ENCODE peak calls at places on chromosomes 7 and 10, in five cellular contexts. U is PC-9, M is GM12864, X is H7, J is GM23248. C is an unnamed sample.

GRCh38 chr10:77204171-77204570 is 433.4 kb downstream of the KCNMA1 start:
- DNase-seq in J (no peak), X (no peak), M (no peak), U (no peak), C (no peak)

GRCh38 chr10:104614245-104614831 is 26.8 kb upstream of the SORCS3 start:
- DNase-seq in X (peak), U (no peak), J (peak), M (no peak), C (peak)

GRCh38 chr7:132518102-132518838 is 58.0 kb downstream of the PLXNA4 start:
- DNase-seq in J (peak), U (no peak), X (peak), M (no peak), C (peak)

GRCh38 chr7:74097937-74098614 is 14.5 kb downstream of the LIMK1 start:
- DNase-seq in M (no peak), X (peak), J (peak), U (no peak), C (peak)

GRCh38 chr7:108030536-108030935 is 27.6 kb upstream of the LAMB1 start:
- DNase-seq in J (peak), U (no peak), M (no peak), X (no peak), C (no peak)

GRCh38 chr7:5635461-5636445 is 145.7 kb downstream of the RNF216 start:
- DNase-seq in M (no peak), X (no peak), J (peak), U (no peak), C (no peak)

GRCh38 chr7:37067961-37068536 is 343.8 kb upstream of the AOAH start:
- DNase-seq in U (no peak), J (no peak), M (no peak), X (no peak), C (no peak)

GRCh38 chr7:101631224-101631714 is 2.2 kb upstream of the MYL10 start:
- DNase-seq in X (no peak), J (no peak), M (no peak), U (peak), C (peak)

GRCh38 chr7:122886357-122887081 is at the start of gene CADPS2:
- DNase-seq in M (peak), U (peak), J (peak), X (peak), C (peak)

GRCh38 chr7:100745184-100745583 is 11.8 kb downstream of the ZAN start:
- DNase-seq in J (peak), M (no peak), U (no peak), X (peak), C (no peak)

GRCh38 chr10:93451244-93451947 is 30.7 kb downstream of the MYOF start:
- DNase-seq in U (no peak), M (no peak), J (no peak), X (no peak), C (no peak)

GRCh38 chr10:73161079-73161478 is 6.7 kb downstream of the ECD start:
- DNase-seq in J (no peak), U (no peak), M (no peak), X (no peak), C (no peak)

GRCh38 chr7:87517136-87517805 is 41.8 kb upstream of the ABCB4 start:
- DNase-seq in U (no peak), X (no peak), M (no peak), J (peak), C (no peak)

GRCh38 chr7:141288626-141289025 is 214.8 kb downstream of the TMEM178B start:
- DNase-seq in X (no peak), M (no peak), U (no peak), J (no peak), C (no peak)

GRCh38 chr10:73991846-73992245 is 6.1 kb upstream of the VCL start:
- DNase-seq in U (no peak), X (no peak), J (no peak), M (peak), C (no peak)

GRCh38 chr10:31929986-31930675 is 1.5 kb upstream of the ARHGAP12 start:
- DNase-seq in U (no peak), J (peak), X (no peak), M (no peak), C (no peak)

GRCh38 chr10:42866115-42866995 is 83.8 kb downstream of the BMS1 start:
- DNase-seq in X (peak), M (no peak), U (peak), J (peak), C (peak)

GRCh38 chr10:77417359-77417758 is 220.2 kb downstream of the KCNMA1 start:
- DNase-seq in M (no peak), U (no peak), X (no peak), J (no peak), C (peak)

GRCh38 chr10:60444494-60445064 is 54.9 kb upstream of the ANK3 start:
- DNase-seq in X (no peak), U (no peak), M (no peak), J (peak), C (peak)

GRCh38 chr10:120019568-120019967 is 127.0 kb downstream of the SEC23IP start:
- DNase-seq in X (no peak), U (no peak), J (no peak), M (no peak), C (no peak)

GRCh38 chr10:99870051-99870730 is 87.8 kb downstream of the ABCC2 start:
- DNase-seq in U (no peak), M (no peak), J (peak), X (no peak), C (no peak)
- H3K4me3 ChIP-seq in U (no peak), M (no peak), J (no peak), X (no peak), C (no peak)

GRCh38 chr10:131691481-131692090 is 209.2 kb upstream of the PPP2R2D start:
- DNase-seq in J (no peak), U (no peak), X (no peak), M (no peak), C (no peak)
- H3K4me3 ChIP-seq in J (no peak), U (no peak), X (no peak), M (no peak), C (no peak)

GRCh38 chr7:135853008-135853407 is 104.4 kb upstream of the FAM180A start:
- DNase-seq in M (no peak), J (no peak), U (no peak), X (no peak), C (no peak)
- H3K4me3 ChIP-seq in M (no peak), J (no peak), U (no peak), X (no peak), C (no peak)

GRCh38 chr10:97333351-97333600 is 1.3 kb downstream of the FRAT2 start:
- DNase-seq in U (no peak), M (no peak), X (peak), J (peak), C (no peak)

GRCh38 chr10:97332586-97333350 is 1.8 kb downstream of the FRAT2 start:
- DNase-seq in J (peak), X (peak), M (no peak), U (peak), C (peak)

GRCh38 chr10:97333601-97334369 is 744 bp downstream of the FRAT2 start:
- DNase-seq in J (peak), U (no peak), M (no peak), X (peak), C (peak)

GRCh38 chr10:97328646-97329453 is 5.7 kb downstream of the FRAT2 start:
- DNase-seq in J (no peak), M (no peak), U (peak), X (peak), C (no peak)

DNA sequence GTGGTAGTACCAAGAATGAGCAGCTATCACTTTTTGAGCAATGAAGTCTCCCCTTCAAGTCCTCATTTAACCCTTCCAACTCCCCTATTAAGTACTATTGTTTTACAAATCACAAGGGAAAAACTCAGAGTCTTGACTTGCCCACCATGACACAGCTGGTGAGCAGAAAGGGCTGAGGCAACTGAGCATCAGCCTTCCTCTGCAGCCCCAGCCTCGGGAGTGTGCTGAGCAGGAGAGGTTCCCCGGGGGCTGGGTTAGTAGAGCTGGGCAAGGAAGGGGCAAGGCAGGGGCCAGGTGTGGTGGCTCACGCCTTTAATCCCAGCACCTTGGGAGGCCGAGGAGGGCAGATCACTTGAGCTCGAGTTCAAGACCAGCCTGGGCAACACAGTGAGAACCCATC is 3.2 kb downstream of the FRAT2 start:
- DNase-seq in U (no peak), X (peak), M (no peak), J (no peak), C (no peak)
- H3K4me3 ChIP-seq in U (no peak), X (peak), M (no peak), J (peak), C (no peak)

GRCh38 chr7:117478796-117479479 is 887 bp upstream of the CFTR start:
- DNase-seq in M (no peak), J (no peak), X (peak), U (no peak), C (no peak)

GRCh38 chr7:117484988-117485655 is 5.3 kb downstream of the CFTR start:
- DNase-seq in M (no peak), U (no peak), X (no peak), J (no peak), C (no peak)

GRCh38 chr7:117479480-117480224 is at the start of gene CFTR:
- DNase-seq in U (no peak), X (peak), J (no peak), M (no peak), C (no peak)

GRCh38 chr7:117480978-117481377 is 1.2 kb downstream of the CFTR start:
- DNase-seq in M (no peak), X (peak), U (no peak), J (no peak), C (no peak)
- H3K4me3 ChIP-seq in M (no peak), X (no peak), U (no peak), J (no peak), C (no peak)

DNA sequence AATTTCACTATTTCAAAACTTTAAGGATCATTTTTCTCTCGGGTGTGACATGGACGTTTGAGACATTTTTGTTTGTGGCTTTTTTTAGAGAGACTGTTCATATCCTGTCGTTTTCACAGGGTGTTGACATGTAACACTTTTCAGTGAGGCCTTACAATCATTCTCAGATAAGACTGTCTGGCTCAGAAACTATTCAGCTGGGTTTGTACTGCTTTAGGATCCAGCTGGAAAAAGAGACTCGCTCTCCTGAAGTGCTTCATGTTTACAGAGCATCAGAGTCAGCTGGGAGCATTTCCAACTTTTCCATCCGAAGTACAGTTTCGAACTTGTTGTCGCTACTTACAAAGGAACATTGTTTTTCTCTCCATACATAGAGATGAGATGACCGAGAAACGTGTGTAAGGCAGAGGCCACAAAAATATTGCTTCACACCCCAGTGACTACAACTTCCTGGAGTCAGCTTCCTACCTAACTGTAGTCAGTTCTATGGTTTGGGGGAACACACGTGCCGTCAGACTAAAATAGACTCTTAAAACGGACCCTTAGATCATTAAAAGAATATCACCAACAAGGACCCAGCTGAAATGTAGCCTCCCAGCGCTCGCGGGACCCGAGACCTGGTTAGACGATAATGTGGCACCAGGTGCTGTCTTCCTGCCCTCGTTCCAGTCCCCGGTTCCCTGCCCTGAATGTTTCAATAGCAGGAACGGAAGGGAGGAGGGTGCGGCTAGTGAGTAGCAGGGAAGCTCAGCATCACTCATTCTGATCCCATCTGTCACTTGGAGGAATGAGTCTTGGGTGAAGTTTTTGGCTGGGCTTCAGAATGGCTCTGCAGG is 78.0 kb downstream of the MKI67 start:
- DNase-seq in X (no peak), J (peak), U (no peak), M (no peak), C (peak)
- H3K4me3 ChIP-seq in X (no peak), J (no peak), U (no peak), M (peak), C (peak)

GRCh38 chr7:11709240-11709639 is 122.8 kb downstream of the THSD7A start:
- DNase-seq in X (no peak), J (peak), U (no peak), M (no peak), C (peak)
- H3K4me3 ChIP-seq in X (no peak), J (no peak), U (no peak), M (no peak), C (no peak)

GRCh38 chr7:2840458-2840857 is 3.6 kb downstream of the GNA12 start:
- DNase-seq in M (no peak), U (no peak), X (no peak), J (no peak), C (no peak)
- H3K4me3 ChIP-seq in M (no peak), U (no peak), X (no peak), J (no peak), C (no peak)

DNA sequence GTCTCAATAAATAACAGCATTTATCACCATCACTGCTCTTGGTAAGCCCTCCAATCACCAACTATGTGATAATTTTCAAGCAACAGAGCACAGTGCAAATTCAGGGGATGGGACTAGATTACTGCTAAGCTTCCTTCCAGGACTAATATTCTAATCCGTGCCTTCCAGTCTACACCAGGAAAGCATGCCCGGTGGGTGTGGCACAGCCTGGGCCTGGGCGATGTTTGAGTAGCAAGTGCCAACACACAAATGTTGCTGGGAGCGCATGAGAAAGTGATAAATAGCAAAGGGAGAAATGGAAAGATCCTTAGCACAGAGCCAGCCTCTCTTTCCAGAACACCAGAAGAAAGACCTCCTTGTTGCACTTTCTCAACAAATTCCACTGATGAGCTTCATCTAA is 13.5 kb upstream of the TM9SF3 start:
- DNase-seq in J (no peak), X (no peak), M (no peak), U (no peak), C (no peak)
- H3K4me3 ChIP-seq in J (no peak), X (no peak), M (no peak), U (no peak), C (no peak)

GRCh38 chr7:156307193-156307592 is 333.4 kb upstream of the RNF32 start:
- DNase-seq in X (peak), M (no peak), J (no peak), U (no peak), C (no peak)
- H3K4me3 ChIP-seq in X (no peak), M (no peak), J (no peak), U (no peak), C (no peak)

C was measured in PC-3.